ENCODE peak calls at places on chromosomes 6 and 20, in ten cellular contexts. F, P, Q, Z, D, M, H, U, R and N are unnamed samples.

GRCh38 chr6:170250981-170251775 is 39.7 kb downstream of the DLL1 start:
- DNase-seq in F (no peak), P (no peak), Q (no peak), Z (no peak), D (peak), M (peak), H (no peak), U (no peak), R (no peak), N (no peak)

GRCh38 chr6:29958916-29959315 is 16.6 kb downstream of the HLA-A start:
- DNase-seq in F (no peak), P (no peak), Q (no peak), Z (no peak), D (no peak), M (no peak), H (no peak), U (no peak), R (no peak), N (no peak)

GRCh38 chr6:34571388-34571787 is 15.3 kb upstream of the SPDEF start:
- DNase-seq in F (no peak), P (no peak), Q (peak), Z (no peak), D (no peak), M (no peak), H (no peak), U (no peak), R (no peak), N (no peak)

GRCh38 chr6:111774346-111774703 is 98.9 kb downstream of the FYN start:
- DNase-seq in F (no peak), P (no peak), Q (no peak), Z (no peak), D (no peak), M (no peak), H (no peak), U (no peak), R (no peak), N (no peak)

GRCh38 chr20:39036851-39037250 is 74.7 kb downstream of the DHX35 start:
- DNase-seq in F (no peak), P (no peak), Q (no peak), Z (no peak), D (no peak), M (no peak), H (peak), U (no peak), R (no peak), N (peak)

GRCh38 chr6:40160826-40161225 is 226.6 kb upstream of the MOCS1 start:
- DNase-seq in F (no peak), P (no peak), Q (no peak), Z (no peak), D (no peak), M (no peak), H (no peak), U (no peak), R (no peak), N (no peak)

GRCh38 chr6:43278524-43279078 is 19.5 kb upstream of the SLC22A7 start:
- DNase-seq in F (no peak), P (no peak), Q (peak), Z (no peak), D (no peak), M (no peak), H (peak), U (no peak), R (no peak), N (no peak)

GRCh38 chr6:96051555-96051954 is 35.8 kb downstream of the FUT9 start:
- DNase-seq in F (no peak), P (no peak), Q (no peak), Z (no peak), D (no peak), M (no peak), H (no peak), U (no peak), R (no peak), N (no peak)

GRCh38 chr6:21587182-21587924 is 6.2 kb upstream of the SOX4 start:
- DNase-seq in F (no peak), P (no peak), Q (peak), Z (peak), D (peak), M (no peak), H (peak), U (peak), R (peak), N (peak)

GRCh38 chr6:141963543-141964295 is 169.0 kb upstream of the GJE1 start:
- DNase-seq in F (no peak), P (no peak), Q (no peak), Z (no peak), D (no peak), M (no peak), H (peak), U (no peak), R (no peak), N (no peak)

GRCh38 chr6:163588211-163588919 is 173.8 kb downstream of the QKI start:
- DNase-seq in F (no peak), P (no peak), Q (no peak), Z (no peak), D (no peak), M (no peak), H (peak), U (no peak), R (no peak), N (peak)

GRCh38 chr6:125802943-125803377 is 12.2 kb downstream of the NCOA7 start:
- DNase-seq in F (no peak), P (no peak), Q (no peak), Z (no peak), D (no peak), M (no peak), H (peak), U (no peak), R (peak), N (no peak)

GRCh38 chr6:156421933-156422332 is 355.2 kb upstream of the ARID1B start:
- DNase-seq in F (no peak), P (no peak), Q (no peak), Z (no peak), D (no peak), M (no peak), H (no peak), U (no peak), R (no peak), N (no peak)

GRCh38 chr6:38436726-38437465 is 202.8 kb downstream of the BTBD9 start:
- DNase-seq in F (no peak), P (no peak), Q (no peak), Z (no peak), D (no peak), M (no peak), H (peak), U (no peak), R (no peak), N (no peak)

GRCh38 chr6:168093634-168094033 is 14.6 kb upstream of the FRMD1 start:
- DNase-seq in F (no peak), P (no peak), Q (no peak), Z (no peak), D (peak), M (no peak), H (no peak), U (no peak), R (no peak), N (no peak)

GRCh38 chr6:151723152-151723551 is 84.3 kb upstream of the ESR1 start:
- DNase-seq in F (no peak), P (no peak), Q (no peak), Z (no peak), D (no peak), M (no peak), H (no peak), U (no peak), R (no peak), N (no peak)

GRCh38 chr6:87700351-87700728 is 1.7 kb downstream of the AKIRIN2 start:
- DNase-seq in F (no peak), P (no peak), Q (no peak), Z (no peak), D (no peak), M (no peak), H (no peak), U (no peak), R (no peak), N (no peak)

GRCh38 chr20:8601542-8601912 is 467.4 kb upstream of the PLCB4 start:
- DNase-seq in F (no peak), P (peak), Q (no peak), Z (no peak), D (no peak), M (no peak), H (no peak), U (no peak), R (peak), N (no peak)

GRCh38 chr6:78605909-78606446 is 261.4 kb upstream of the IRAK1BP1 start:
- DNase-seq in F (no peak), P (no peak), Q (no peak), Z (peak), D (no peak), M (no peak), H (peak), U (no peak), R (no peak), N (no peak)

GRCh38 chr20:62246872-62247652 is 8.7 kb downstream of the OSBPL2 start:
- DNase-seq in F (no peak), P (no peak), Q (peak), Z (peak), D (no peak), M (peak), H (no peak), U (peak), R (no peak), N (no peak)
- TF ChIP-seq POLR2A in F (no peak), P (no peak), Q (no peak), Z (no peak), D (no peak), M (no peak), H (no peak), U (no peak), R (no peak), N (no peak)

DNA sequence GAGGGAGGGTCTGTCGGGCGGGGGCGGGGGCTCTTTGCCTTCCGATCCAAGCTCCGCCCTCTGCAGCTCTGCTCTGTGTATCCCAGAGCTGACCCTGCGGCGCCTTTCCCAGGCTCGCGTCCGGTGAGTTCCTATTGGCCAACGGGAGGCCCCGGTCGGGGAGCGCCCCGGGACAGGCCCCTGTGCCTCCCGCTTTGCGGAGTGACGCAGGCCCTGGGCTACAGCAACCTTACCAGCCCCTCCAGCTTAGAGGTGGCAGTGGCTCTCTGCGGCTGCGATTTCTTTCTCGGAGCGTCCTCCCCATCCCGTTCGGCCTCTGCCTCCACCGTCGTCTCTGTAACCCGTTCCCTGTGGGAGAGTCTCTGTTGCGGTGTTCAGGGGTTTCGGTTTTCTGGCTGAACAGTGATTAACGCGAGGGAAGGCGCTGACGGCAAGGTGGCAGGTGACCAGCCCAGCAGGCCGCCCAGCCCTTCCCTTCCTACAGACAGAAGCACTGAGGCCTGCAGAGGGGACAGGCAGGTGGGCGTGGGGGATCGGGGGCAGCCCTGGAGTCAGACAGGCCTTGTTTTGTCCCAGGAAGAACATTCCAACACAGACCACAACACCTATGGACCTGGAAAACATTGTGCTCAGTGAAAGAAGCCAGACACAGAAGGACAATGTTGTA is 18.1 kb upstream of the CEBPB start:
- DNase-seq in F (no peak), P (no peak), Q (peak), Z (peak), D (peak), M (peak), H (peak), U (peak), R (no peak), N (peak)
- TF ChIP-seq POLR2A in F (peak), P (no peak), Q (peak), Z (peak), D (peak), M (peak), H (peak), U (no peak), R (no peak), N (no peak)

DNA sequence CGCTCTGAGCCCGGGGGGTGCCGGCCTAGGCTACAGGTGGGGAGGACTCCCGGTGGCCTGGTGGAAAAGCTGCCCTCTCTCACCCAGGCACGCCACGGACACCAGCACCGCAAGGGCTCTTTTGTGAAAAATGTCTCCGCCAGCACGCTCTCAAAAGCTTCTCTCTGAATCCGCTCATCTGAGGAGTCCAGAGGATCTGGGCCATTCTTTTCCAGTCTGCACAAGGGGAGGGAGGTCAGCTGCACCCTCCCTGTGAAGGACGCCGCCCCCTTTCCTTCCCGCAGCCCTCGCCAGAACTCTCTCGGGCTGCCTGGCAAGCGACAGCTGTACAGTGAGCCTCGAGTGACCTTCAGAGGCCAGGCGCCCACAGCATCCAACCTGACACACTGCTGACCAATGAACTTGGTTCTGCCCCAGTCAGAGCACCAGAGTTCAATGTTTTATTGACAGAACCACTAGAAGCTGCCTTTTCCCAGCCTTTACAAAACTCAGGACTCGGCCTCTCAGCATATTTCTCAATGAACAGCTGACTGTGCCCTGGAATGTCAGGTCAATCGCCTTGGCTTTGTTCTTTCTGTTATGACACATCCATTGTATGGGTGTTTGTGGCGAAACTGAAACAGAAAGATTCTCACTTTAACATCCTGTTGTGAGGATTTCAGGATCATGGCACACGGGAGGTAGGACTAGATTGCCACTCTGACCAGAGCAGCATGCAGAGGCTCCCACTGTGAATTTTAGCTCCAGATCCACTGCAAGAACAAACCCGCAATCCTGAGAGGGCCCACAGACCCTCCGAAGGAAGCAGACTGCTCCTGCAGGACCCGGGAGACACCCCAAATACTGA is 26.7 kb downstream of the SERPINB9 start:
- DNase-seq in F (no peak), P (no peak), Q (peak), Z (peak), D (peak), M (peak), H (peak), U (peak), R (peak), N (no peak)
- TF ChIP-seq POLR2A in F (no peak), P (no peak), Q (no peak), Z (peak), D (no peak), M (peak), H (no peak), U (no peak), R (no peak), N (no peak)

GRCh38 chr6:31739639-31740396 is at the start of gene MSH5:
- DNase-seq in F (peak), P (peak), Q (peak), Z (peak), D (peak), M (peak), H (peak), U (peak), R (peak), N (peak)

GRCh38 chr6:31736026-31736767 is at the start of gene CLIC1:
- DNase-seq in F (no peak), P (peak), Q (peak), Z (peak), D (peak), M (peak), H (peak), U (peak), R (peak), N (peak)

GRCh38 chr6:31737315-31738047 is 1.2 kb upstream of the CLIC1 start:
- DNase-seq in F (no peak), P (no peak), Q (no peak), Z (no peak), D (no peak), M (no peak), H (no peak), U (no peak), R (peak), N (no peak)

GRCh38 chr6:31736768-31737314 is 511 bp upstream of the CLIC1 start:
- DNase-seq in F (no peak), P (no peak), Q (no peak), Z (no peak), D (no peak), M (no peak), H (no peak), U (no peak), R (peak), N (no peak)

GRCh38 chr6:31738048-31738979 is 1.5 kb upstream of the MSH5 start:
- DNase-seq in F (no peak), P (peak), Q (no peak), Z (no peak), D (no peak), M (peak), H (peak), U (peak), R (peak), N (no peak)
- TF ChIP-seq POLR2A in F (peak), P (peak), Q (no peak), Z (no peak), D (no peak), M (no peak), H (peak), U (no peak), R (peak), N (no peak)

GRCh38 chr6:7781240-7781639 is 55.3 kb downstream of the BMP6 start:
- DNase-seq in F (no peak), P (no peak), Q (no peak), Z (no peak), D (no peak), M (no peak), H (no peak), U (no peak), R (no peak), N (no peak)
- TF ChIP-seq POLR2A in F (no peak), P (no peak), Q (no peak), Z (no peak), D (no peak), M (no peak), H (no peak), U (no peak), R (no peak), N (no peak)